ENCODE peak calls at places on chromosomes 4 and X, in nine cellular contexts. T is A673; Z is transverse colon; I is GM20000; V is K562; D is stimulated activated CD4-positive, alpha-beta T cell treated with anti-CD3 and anti-CD28 coated beads, TNF-alpha, amount 100 ng/mL, for 4 hours; S is hypothalamus; K is SHP77; W is head of caudate nucleus. E is an unnamed sample.

GRCh38 chrX:37783284-37783683 is 3.4 kb downstream of the CYBB start:
- DNase-seq in T (no peak), Z (no peak), I (no peak), V (no peak), D (no peak), S (no peak), K (no peak), W (no peak), E (no peak)

GRCh38 chr4:150280975-150281374 is 202.7 kb downstream of the DCLK2 start:
- DNase-seq in T (no peak), Z (no peak), I (no peak), V (no peak), D (no peak), S (no peak), K (no peak), W (no peak), E (no peak)

GRCh38 chr4:139851133-139851532 is 185.5 kb downstream of the MGST2 start:
- DNase-seq in T (no peak), Z (no peak), I (no peak), V (no peak), D (no peak), S (no peak), K (no peak), W (no peak), E (no peak)

GRCh38 chr4:2934077-2934812 is 29.0 kb downstream of the NOP14 start:
- DNase-seq in T (peak), Z (peak), I (peak), V (peak), D (peak), S (no peak), K (no peak), W (peak), E (peak)

GRCh38 chrX:8201896-8202331 is 30.8 kb upstream of the VCX2 start:
- DNase-seq in T (no peak), Z (no peak), I (no peak), V (no peak), D (no peak), S (peak), K (no peak), W (no peak), E (no peak)

GRCh38 chr4:122873752-122874151 is 47.1 kb downstream of the FGF2 start:
- DNase-seq in T (no peak), Z (no peak), I (no peak), V (no peak), D (no peak), S (no peak), K (no peak), W (no peak), E (no peak)

GRCh38 chrX:76148011-76148665 is 24.7 kb upstream of the PBDC1 start:
- DNase-seq in T (peak), Z (peak), I (no peak), V (no peak), D (no peak), S (no peak), K (no peak), W (no peak), E (peak)

GRCh38 chrX:50211510-50211909 is 6.9 kb downstream of the CCNB3 start:
- DNase-seq in T (peak), Z (no peak), I (no peak), V (no peak), D (no peak), S (no peak), K (no peak), W (no peak), E (no peak)

GRCh38 chrX:25028726-25029125 is 13.0 kb upstream of the ARX start:
- DNase-seq in T (peak), Z (no peak), I (no peak), V (no peak), D (no peak), S (no peak), K (no peak), W (no peak), E (no peak)

GRCh38 chr4:183797041-183797444 is 108.1 kb upstream of the STOX2 start:
- DNase-seq in T (no peak), Z (peak), I (no peak), V (no peak), D (no peak), S (peak), K (no peak), W (peak), E (peak)

E was measured in mucosa of descending colon.